ENCODE peak calls at places on chromosomes 11 and 22, in seven cellular contexts. A is PC-9, I is Peyer's patch, P is ovary, W is mucosa of descending colon, B is pancreas, X is body of pancreas. C is an unnamed sample.

GRCh38 chr11:88318017-88318416 is 19.5 kb downstream of the CTSC start:
- DNase-seq in A (no peak), B (no peak), I (no peak), X (no peak), W (no peak), P (no peak), C (no peak)

GRCh38 chr22:45129703-45130524 is 33.8 kb upstream of the NUP50 start:
- DNase-seq in A (no peak), I (no peak), P (no peak), X (peak; percentile 4), B (no peak), W (no peak), C (no peak)

GRCh38 chr22:22678970-22679369 is 34.6 kb downstream of the GGTLC2 start:
- DNase-seq in P (no peak), X (no peak), A (no peak), W (no peak), I (no peak), B (no peak), C (no peak)

GRCh38 chr22:20530368-20531153 is 23.2 kb downstream of the MED15 start:
- DNase-seq in I (peak; percentile 70), X (no peak), W (no peak), P (no peak), A (peak; percentile 82), B (no peak), C (peak; percentile 12)

GRCh38 chr11:13448876-13449275 is 14.1 kb downstream of the BTBD10 start:
- DNase-seq in W (no peak), I (no peak), P (no peak), X (no peak), B (no peak), A (no peak), C (no peak)

GRCh38 chr11:35622070-35622469 is 3.8 kb downstream of the FJX1 start:
- DNase-seq in X (no peak), P (no peak), B (no peak), A (peak; percentile 78), I (no peak), W (no peak), C (peak; percentile 17)

GRCh38 chr11:68430384-68430783 is 30.2 kb upstream of the PPP6R3 start:
- DNase-seq in A (no peak), I (no peak), W (no peak), X (no peak), P (no peak), B (no peak), C (no peak)

GRCh38 chr11:98940913-98941312 is 79.8 kb upstream of the CNTN5 start:
- DNase-seq in B (no peak), X (no peak), A (no peak), W (no peak), I (no peak), P (no peak), C (peak; percentile 16)

GRCh38 chr11:119284344-119285157 is 32.4 kb downstream of the MCAM start:
- DNase-seq in A (peak; percentile 52), I (no peak), X (peak; percentile 16), W (peak; percentile 25), P (no peak), B (no peak), C (peak; percentile 63)

GRCh38 chr11:1435820-1436467 is 46.2 kb downstream of the BRSK2 start:
- DNase-seq in B (no peak), I (no peak), W (no peak), A (no peak), P (no peak), X (no peak), C (no peak)

GRCh38 chr11:65586676-65587075 is 8.9 kb downstream of the KCNK7 start:
- DNase-seq in A (no peak), P (no peak), I (no peak), B (no peak), X (no peak), W (no peak), C (no peak)

GRCh38 chr11:110373061-110373702 is 56.6 kb upstream of the FDX1 start:
- DNase-seq in B (no peak), W (no peak), A (no peak), P (no peak), X (no peak), I (no peak), C (no peak)

GRCh38 chr22:28424427-28425080 is 255.1 kb downstream of the TTC28 start:
- DNase-seq in W (no peak), A (peak; percentile 75), P (no peak), X (no peak), B (no peak), I (no peak), C (no peak)

GRCh38 chr22:43078522-43078921 is 10.7 kb downstream of the TTLL1 start:
- DNase-seq in P (no peak), W (peak; percentile 87), B (no peak), A (no peak), I (peak; percentile 88), X (no peak), C (no peak)
- H3K4me1 ChIP-seq in P (no peaks in the 10 kb centered on the region), W (peaks cover 15% of the 10 kb centered on the region), B (no peaks in the 10 kb centered on the region), A (peaks cover 7% of the 10 kb centered on the region), I (no peaks in the 10 kb centered on the region), X (no peaks in the 10 kb centered on the region), C (peaks cover 8% of the 10 kb centered on the region)

DNA sequence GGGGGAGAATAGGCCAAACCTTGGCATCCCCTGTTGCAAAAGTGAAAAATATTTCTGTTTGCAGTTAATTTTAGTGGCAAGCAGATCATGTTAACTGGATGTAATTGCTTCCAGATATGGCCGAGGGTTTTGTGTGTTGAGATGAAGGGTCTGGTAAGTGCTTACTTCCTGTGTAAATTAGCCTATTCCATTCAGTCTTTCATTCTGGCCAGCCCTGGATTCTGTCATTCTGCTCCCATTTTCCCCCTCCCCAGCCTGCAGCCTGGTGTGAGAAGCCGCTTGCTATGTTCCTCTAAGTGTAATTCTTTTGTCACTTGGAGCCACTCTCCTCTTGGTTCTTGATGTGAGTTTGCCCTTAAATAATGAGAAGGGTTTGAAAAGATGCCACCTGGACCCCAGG is 17.5 kb downstream of the ZBTB16 start:
- DNase-seq in X (no peak), P (no peak), A (no peak), I (no peak), W (no peak), B (no peak), C (no peak)
- H3K4me1 ChIP-seq in X (peaks cover 96% of the 10 kb centered on the region), P (peaks cover 52% of the 10 kb centered on the region), A (no peaks in the 10 kb centered on the region), I (peaks cover 39% of the 10 kb centered on the region), W (peaks cover 40% of the 10 kb centered on the region), B (peaks cover 51% of the 10 kb centered on the region), C (peaks cover 59% of the 10 kb centered on the region)

DNA sequence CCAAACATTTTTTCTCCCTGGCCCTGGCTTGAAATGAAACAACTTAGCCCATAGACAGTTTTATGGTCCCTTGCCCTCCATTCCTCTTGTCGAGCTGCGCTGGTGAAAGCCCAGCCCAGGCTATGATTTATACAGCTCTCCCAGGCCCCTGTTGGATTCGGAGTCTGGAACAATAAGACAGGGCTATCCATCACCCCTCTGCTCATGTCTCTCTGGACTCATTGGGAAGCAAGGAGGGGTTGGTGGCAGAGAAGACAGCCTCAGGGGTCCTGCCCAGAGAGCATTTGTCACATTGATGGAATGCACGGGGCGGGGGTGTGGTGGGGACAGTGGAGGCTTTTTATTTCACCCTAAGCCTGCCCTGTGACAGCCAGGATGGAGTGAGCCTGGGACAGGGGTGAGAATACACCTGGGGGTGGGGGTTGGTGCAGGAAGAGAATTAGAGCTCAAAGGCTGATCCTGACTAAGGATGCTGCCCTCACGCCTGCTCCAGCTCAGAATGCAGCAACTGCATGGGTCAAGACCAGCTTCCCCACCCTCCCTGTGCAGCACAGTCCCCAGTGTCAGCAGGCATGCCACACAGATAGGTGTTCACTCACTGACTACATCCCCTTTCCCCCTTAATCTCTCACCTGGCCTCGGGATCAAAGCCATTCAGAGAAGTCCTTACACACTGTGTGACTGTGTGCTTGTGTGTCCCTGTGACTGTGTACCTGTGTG is 10.0 kb upstream of the PKNOX2 start:
- DNase-seq in X (no peak), A (no peak), W (no peak), B (no peak), P (no peak), I (no peak), C (no peak)
- H3K4me1 ChIP-seq in X (no peaks in the 10 kb centered on the region), A (no peaks in the 10 kb centered on the region), W (no peaks in the 10 kb centered on the region), B (no peaks in the 10 kb centered on the region), P (no peaks in the 10 kb centered on the region), I (no peaks in the 10 kb centered on the region), C (no peaks in the 10 kb centered on the region)

DNA sequence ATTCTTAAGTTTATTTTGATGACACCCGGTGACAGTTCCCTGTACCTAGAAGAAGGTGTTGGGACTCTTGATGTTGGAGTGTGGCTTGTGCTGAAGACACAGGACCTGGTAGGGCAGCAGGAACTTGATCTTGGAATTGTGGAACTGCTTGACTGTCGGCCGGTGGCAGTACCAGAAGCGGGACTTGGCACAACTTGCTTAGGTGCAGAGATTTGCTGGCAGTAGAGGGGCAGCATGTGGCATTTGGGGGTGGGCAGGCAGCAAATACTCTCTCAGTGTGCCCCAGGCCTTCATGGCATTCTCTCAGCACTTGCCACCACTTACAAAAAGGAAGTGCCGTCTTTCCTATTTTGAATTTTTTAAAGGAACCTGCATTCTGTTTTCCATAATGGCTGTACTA is 3.6 kb downstream of the PEX26 start:
- DNase-seq in A (no peak), I (peak; percentile 32), W (no peak), P (no peak), B (no peak), X (no peak), C (no peak)
- H3K4me1 ChIP-seq in A (peaks cover 14% of the 10 kb centered on the region), I (peaks cover 13% of the 10 kb centered on the region), W (peaks cover 17% of the 10 kb centered on the region), P (peaks cover 1% of the 10 kb centered on the region), B (peaks cover 17% of the 10 kb centered on the region), X (peaks cover 20% of the 10 kb centered on the region), C (peaks cover 7% of the 10 kb centered on the region)

DNA sequence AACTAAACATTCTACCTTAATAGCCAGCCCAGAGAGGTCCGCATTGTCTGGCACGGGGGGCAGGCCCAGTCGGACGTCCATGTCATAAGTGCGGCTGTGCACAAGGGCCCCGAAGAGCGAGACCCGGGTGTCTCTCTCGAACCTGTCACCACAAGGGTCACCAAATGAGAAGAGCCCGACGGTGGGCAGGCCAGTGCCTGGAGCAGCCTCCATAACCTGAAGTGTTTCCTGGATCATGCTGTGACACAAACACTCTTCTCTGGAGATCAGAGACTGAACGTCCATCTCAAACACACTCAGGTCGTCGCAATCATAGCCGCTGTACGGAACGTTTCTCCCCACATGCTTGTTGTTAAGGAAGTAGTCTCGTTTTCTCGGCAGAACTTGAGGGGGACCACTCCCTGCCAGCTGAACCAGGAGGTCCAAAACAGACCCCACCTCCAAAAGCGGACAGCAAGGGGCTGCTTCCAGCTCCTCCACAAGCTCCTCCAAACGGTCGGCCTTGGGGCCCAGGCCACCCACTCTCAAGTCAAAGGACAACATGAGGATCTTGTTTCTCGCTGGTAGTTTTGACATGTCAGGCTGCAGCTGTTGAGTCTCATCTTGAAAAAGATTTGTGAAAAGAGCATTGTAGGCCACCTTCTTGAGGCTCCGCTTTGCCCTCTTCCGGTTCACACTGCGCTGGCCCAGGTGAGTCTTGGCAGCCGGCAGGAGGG is 961 bp downstream of the TUBGCP6 start:
- DNase-seq in B (no peak), P (peak; percentile 43), A (no peak), I (no peak), W (no peak), X (no peak), C (no peak)
- H3K4me1 ChIP-seq in B (peaks cover 27% of the 10 kb centered on the region), P (peaks cover 10% of the 10 kb centered on the region), A (peaks cover 33% of the 10 kb centered on the region), I (peaks cover 26% of the 10 kb centered on the region), W (peaks cover 50% of the 10 kb centered on the region), X (peaks cover 39% of the 10 kb centered on the region), C (peaks cover 8% of the 10 kb centered on the region)

GRCh38 chr11:121415861-121416260 is 36.3 kb upstream of the SORL1 start:
- DNase-seq in I (no peak), X (peak; percentile 29), P (no peak), B (no peak), A (peak; percentile 72), W (peak; percentile 73), C (no peak)
- H3K4me1 ChIP-seq in I (no peaks in the 10 kb centered on the region), X (peaks cover 9% of the 10 kb centered on the region), P (peaks cover 6% of the 10 kb centered on the region), B (peaks cover 17% of the 10 kb centered on the region), A (peaks cover 27% of the 10 kb centered on the region), W (peaks cover 35% of the 10 kb centered on the region), C (no peaks in the 10 kb centered on the region)

GRCh38 chr11:96254087-96254486 is 88.9 kb downstream of the MAML2 start:
- DNase-seq in P (no peak), A (no peak), W (no peak), B (no peak), X (peak; percentile 34), I (peak; percentile 82), C (no peak)
- H3K4me1 ChIP-seq in P (peaks cover 9% of the 10 kb centered on the region), A (peaks cover 27% of the 10 kb centered on the region), W (peaks cover 34% of the 10 kb centered on the region), B (peaks cover 21% of the 10 kb centered on the region), X (no peaks in the 10 kb centered on the region), I (peaks cover 34% of the 10 kb centered on the region), C (peaks cover 9% of the 10 kb centered on the region)